ENCODE peak calls at places on chromosome 1, in four cellular contexts. U is K562, P is HL-60, T is GM12878. K is an unnamed sample.

GRCh38 chr1:201539561-201540404 is 856 bp downstream of the NAV1 start:
- DNase-seq in U (peak), P (no peak), T (no peak), K (no peak)

GRCh38 chr1:244106173-244106572 is 55.1 kb downstream of the ZBTB18 start:
- DNase-seq in U (no peak), P (no peak), T (no peak), K (no peak)

GRCh38 chr1:24133819-24134218 is 9.1 kb downstream of the IL22RA1 start:
- DNase-seq in U (no peak), P (no peak), T (no peak), K (no peak)

GRCh38 chr1:227901906-227902640 is 45.7 kb downstream of the WNT9A start:
- DNase-seq in U (peak), P (no peak), T (no peak), K (no peak)

GRCh38 chr1:21007876-21008275 is 168.8 kb downstream of the EIF4G3 start:
- DNase-seq in U (no peak), P (no peak), T (no peak), K (no peak)

GRCh38 chr1:5839811-5840550 is 152.2 kb downstream of the NPHP4 start:
- DNase-seq in U (no peak), P (no peak), T (no peak), K (no peak)

GRCh38 chr1:4425892-4426291 is 228.5 kb upstream of the AJAP1 start:
- DNase-seq in U (peak), P (no peak), T (no peak), K (no peak)

GRCh38 chr1:55244476-55245109 is 29.4 kb upstream of the USP24 start:
- DNase-seq in U (no peak), P (peak), T (no peak), K (no peak)

GRCh38 chr1:7299994-7300393 is 471.1 kb upstream of the VAMP3 start:
- DNase-seq in U (no peak), P (no peak), T (no peak), K (no peak)

GRCh38 chr1:87800006-87800405 is 471.3 kb downstream of the LMO4 start:
- DNase-seq in U (no peak), P (no peak), T (no peak), K (no peak)

GRCh38 chr1:200112308-200112707 is 84.8 kb downstream of the NR5A2 start:
- DNase-seq in U (no peak), P (no peak), T (no peak), K (no peak)

GRCh38 chr1:76170114-76170513 is 95.6 kb downstream of the ST6GALNAC3 start:
- DNase-seq in U (no peak), P (no peak), T (no peak), K (no peak)

GRCh38 chr1:221708987-221709386 is 32.9 kb downstream of the DUSP10 start:
- DNase-seq in U (no peak), P (peak), T (no peak), K (no peak)

GRCh38 chr1:172414331-172414730 is 6.2 kb upstream of the C1orf105 start:
- DNase-seq in U (no peak), P (no peak), T (no peak), K (no peak)

GRCh38 chr1:176119549-176119948 is 87.5 kb downstream of the COP1 start:
- DNase-seq in U (no peak), P (no peak), T (no peak), K (no peak)

GRCh38 chr1:39317910-39318633 is 113.6 kb downstream of the MACF1 start:
- DNase-seq in U (no peak), P (no peak), T (no peak), K (no peak)

GRCh38 chr1:64745986-64746940 is 1.4 kb downstream of the RAVER2 start:
- DNase-seq in U (no peak), P (peak), T (no peak), K (no peak)

DNA sequence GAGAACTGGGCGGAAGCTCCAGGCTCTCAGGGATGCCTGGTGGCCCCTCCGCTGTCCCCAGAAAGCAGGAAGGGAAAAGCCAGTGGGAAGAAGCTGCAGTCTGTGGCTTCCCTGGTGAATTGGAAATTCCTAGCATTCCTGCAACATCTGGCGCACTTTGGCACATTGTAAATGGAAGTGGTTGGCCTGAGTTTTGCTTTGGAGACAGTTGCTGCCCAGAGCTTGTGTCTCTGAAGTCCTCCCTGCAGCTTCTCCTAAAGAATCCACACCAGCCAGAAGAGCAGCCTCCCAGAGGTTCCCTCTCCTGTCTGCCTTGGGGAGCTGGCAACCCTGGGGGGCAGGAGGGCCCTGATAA is 48.2 kb downstream of the ARHGEF10L start:
- DNase-seq in U (no peak), P (no peak), T (no peak), K (no peak)
- TF ChIP-seq SPI1 in U (no peak), P (no peak), T (no peak), K (no peak)

GRCh38 chr1:189597083-189597482 is 880.6 kb downstream of the BRINP3 start:
- DNase-seq in U (no peak), P (no peak), T (no peak), K (no peak)
- TF ChIP-seq SPI1 in U (no peak), P (no peak), T (no peak), K (no peak)

GRCh38 chr1:234774971-234775370 is 165.0 kb upstream of the IRF2BP2 start:
- DNase-seq in U (no peak), P (peak), T (no peak), K (no peak)
- TF ChIP-seq SPI1 in U (no peak), P (no peak), T (no peak), K (no peak)

GRCh38 chr1:44442791-44443190 is 37.7 kb downstream of the RNF220 start:
- DNase-seq in U (no peak), P (no peak), T (no peak), K (no peak)
- TF ChIP-seq SPI1 in U (no peak), P (no peak), T (no peak), K (no peak)

GRCh38 chr1:10388387-10388715 is 10.5 kb upstream of the PGD start:
- DNase-seq in U (no peak), P (no peak), T (no peak), K (no peak)
- TF ChIP-seq SPI1 in U (no peak), P (no peak), T (no peak), K (no peak)

GRCh38 chr1:167083871-167084270 is 6.3 kb downstream of the GPA33 start:
- DNase-seq in U (no peak), P (no peak), T (no peak), K (no peak)

GRCh38 chr1:167084739-167085138 is 5.4 kb downstream of the GPA33 start:
- DNase-seq in U (no peak), P (no peak), T (no peak), K (no peak)

GRCh38 chr1:167081594-167081993 is 8.6 kb downstream of the GPA33 start:
- DNase-seq in U (no peak), P (no peak), T (no peak), K (no peak)

GRCh38 chr1:167083066-167083682 is 7.0 kb downstream of the GPA33 start:
- DNase-seq in U (no peak), P (no peak), T (no peak), K (no peak)

GRCh38 chr1:167082511-167083027 is 7.6 kb downstream of the GPA33 start:
- DNase-seq in U (no peak), P (peak), T (no peak), K (no peak)
- TF ChIP-seq SPI1 in U (no peak), P (no peak), T (no peak), K (no peak)

GRCh38 chr1:1541956-1542765 is 1.7 kb upstream of the TMEM240 start:
- DNase-seq in U (no peak), P (no peak), T (no peak), K (no peak)

GRCh38 chr1:1540817-1541628 is 599 bp upstream of the TMEM240 start:
- DNase-seq in U (no peak), P (no peak), T (no peak), K (no peak)

GRCh38 chr1:1544544-1544943 is 4.1 kb upstream of the TMEM240 start:
- DNase-seq in U (no peak), P (no peak), T (no peak), K (no peak)

GRCh38 chr1:1543706-1544099 is 3.3 kb upstream of the TMEM240 start:
- DNase-seq in U (peak), P (no peak), T (no peak), K (no peak)

GRCh38 chr1:1542766-1543705 is 2.6 kb upstream of the TMEM240 start:
- DNase-seq in U (peak), P (no peak), T (no peak), K (no peak)
- TF ChIP-seq SPI1 in U (no peak), P (no peak), T (no peak), K (no peak)

DNA sequence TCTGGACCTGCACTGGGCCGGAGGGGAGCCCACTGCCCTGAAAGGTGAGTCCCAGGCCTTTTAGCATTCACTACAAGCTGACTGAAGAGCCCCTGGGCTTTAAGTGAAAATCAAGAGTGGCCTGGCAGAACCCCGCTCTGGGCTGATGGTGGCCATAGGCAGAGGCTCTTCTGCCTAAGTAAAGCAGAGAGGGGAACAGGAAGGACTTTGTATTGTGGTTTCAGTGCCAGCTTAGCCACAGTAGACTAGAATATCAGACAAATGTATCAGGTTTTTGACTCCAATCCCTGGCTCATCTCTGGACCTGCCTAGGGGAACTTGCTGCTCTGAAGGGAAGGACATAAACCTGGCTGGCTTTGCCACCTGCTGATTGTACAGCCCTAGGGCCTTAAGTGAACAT is 10.2 kb upstream of the HENMT1 start:
- DNase-seq in U (no peak), P (peak), T (no peak), K (no peak)
- TF ChIP-seq SPI1 in U (no peak), P (peak), T (no peak), K (no peak)